ENCODE peak calls at places on chromosomes 5 and 9, in nine cellular contexts. One of them, this sample, is unnamed. For H3K4me1, the result is how much of the 10 kb centered on the place peaks cover.

GRCh38 chr9:1837453-1838084 is 177.6 kb upstream of the SMARCA2 start:
- DNase-seq in right cardiac atrium: peak
- DNase-seq in heart right ventricle: no peak
- DNase-seq in A549: peak
- DNase-seq in lower lobe of right lung: no peak
- DNase-seq in psoas muscle: no peak
- DNase-seq in suprapubic skin: no peak
- DNase-seq in SK-N-SH: peak
- DNase-seq in naive thymus-derived CD4-positive, alpha-beta T cell: no peak
- DNase-seq in this sample: peak

GRCh38 chr5:149675467-149676201 is 54.5 kb upstream of the PPARGC1B start:
- DNase-seq in psoas muscle: no peak
- DNase-seq in lower lobe of right lung: peak
- DNase-seq in naive thymus-derived CD4-positive, alpha-beta T cell: no peak
- DNase-seq in SK-N-SH: no peak
- DNase-seq in right cardiac atrium: peak
- DNase-seq in suprapubic skin: no peak
- DNase-seq in A549: no peak
- DNase-seq in heart right ventricle: peak
- DNase-seq in this sample: no peak

GRCh38 chr9:16461851-16462250 is 408.6 kb downstream of the BNC2 start:
- DNase-seq in SK-N-SH: no peak
- DNase-seq in heart right ventricle: no peak
- DNase-seq in psoas muscle: no peak
- DNase-seq in A549: no peak
- DNase-seq in right cardiac atrium: no peak
- DNase-seq in suprapubic skin: no peak
- DNase-seq in naive thymus-derived CD4-positive, alpha-beta T cell: no peak
- DNase-seq in lower lobe of right lung: no peak
- DNase-seq in this sample: no peak

GRCh38 chr5:127810014-127810413 is 106.8 kb downstream of the CCDC192 start:
- DNase-seq in psoas muscle: no peak
- DNase-seq in right cardiac atrium: no peak
- DNase-seq in naive thymus-derived CD4-positive, alpha-beta T cell: no peak
- DNase-seq in lower lobe of right lung: no peak
- DNase-seq in A549: no peak
- DNase-seq in suprapubic skin: no peak
- DNase-seq in SK-N-SH: no peak
- DNase-seq in heart right ventricle: no peak
- DNase-seq in this sample: no peak

GRCh38 chr5:55063220-55063863 is 39.1 kb upstream of the GZMA start:
- DNase-seq in lower lobe of right lung: no peak
- DNase-seq in psoas muscle: no peak
- DNase-seq in heart right ventricle: no peak
- DNase-seq in right cardiac atrium: no peak
- DNase-seq in naive thymus-derived CD4-positive, alpha-beta T cell: no peak
- DNase-seq in A549: no peak
- DNase-seq in suprapubic skin: no peak
- DNase-seq in SK-N-SH: no peak
- DNase-seq in this sample: no peak

GRCh38 chr5:29001666-29002065 is 1963.3 kb upstream of the CDH9 start:
- DNase-seq in SK-N-SH: no peak
- DNase-seq in psoas muscle: no peak
- DNase-seq in heart right ventricle: no peak
- DNase-seq in right cardiac atrium: no peak
- DNase-seq in naive thymus-derived CD4-positive, alpha-beta T cell: no peak
- DNase-seq in lower lobe of right lung: no peak
- DNase-seq in suprapubic skin: no peak
- DNase-seq in A549: peak
- DNase-seq in this sample: no peak

GRCh38 chr9:28135571-28135970 is 562.3 kb upstream of the C9orf72 start:
- DNase-seq in heart right ventricle: no peak
- DNase-seq in lower lobe of right lung: no peak
- DNase-seq in naive thymus-derived CD4-positive, alpha-beta T cell: no peak
- DNase-seq in A549: no peak
- DNase-seq in right cardiac atrium: no peak
- DNase-seq in psoas muscle: no peak
- DNase-seq in SK-N-SH: no peak
- DNase-seq in suprapubic skin: no peak
- DNase-seq in this sample: no peak

GRCh38 chr5:109951758-109952157 is 262.0 kb downstream of the MAN2A1 start:
- DNase-seq in lower lobe of right lung: no peak
- DNase-seq in right cardiac atrium: no peak
- DNase-seq in psoas muscle: no peak
- DNase-seq in heart right ventricle: no peak
- DNase-seq in suprapubic skin: no peak
- DNase-seq in A549: no peak
- DNase-seq in SK-N-SH: no peak
- DNase-seq in naive thymus-derived CD4-positive, alpha-beta T cell: no peak
- DNase-seq in this sample: no peak

GRCh38 chr5:127294829-127295228 is 4.2 kb downstream of the MEGF10 start:
- DNase-seq in A549: no peak
- DNase-seq in SK-N-SH: no peak
- DNase-seq in psoas muscle: no peak
- DNase-seq in lower lobe of right lung: no peak
- DNase-seq in heart right ventricle: no peak
- DNase-seq in naive thymus-derived CD4-positive, alpha-beta T cell: no peak
- DNase-seq in right cardiac atrium: no peak
- DNase-seq in suprapubic skin: no peak
- DNase-seq in this sample: no peak

GRCh38 chr5:93079046-93079445 is 502.0 kb downstream of the NR2F1-AS1 start:
- DNase-seq in lower lobe of right lung: no peak
- DNase-seq in suprapubic skin: no peak
- DNase-seq in psoas muscle: no peak
- DNase-seq in right cardiac atrium: no peak
- DNase-seq in A549: no peak
- DNase-seq in heart right ventricle: no peak
- DNase-seq in naive thymus-derived CD4-positive, alpha-beta T cell: no peak
- DNase-seq in SK-N-SH: no peak
- DNase-seq in this sample: no peak
- H3K27ac ChIP-seq in lower lobe of right lung: no peak
- H3K27ac ChIP-seq in suprapubic skin: no peak
- H3K27ac ChIP-seq in psoas muscle: peak
- H3K27ac ChIP-seq in right cardiac atrium: peak
- H3K27ac ChIP-seq in A549: peak
- H3K27ac ChIP-seq in heart right ventricle: no peak
- H3K27ac ChIP-seq in naive thymus-derived CD4-positive, alpha-beta T cell: no peak
- H3K27ac ChIP-seq in SK-N-SH: peak
- H3K27ac ChIP-seq in this sample: no peak

GRCh38 chr9:36152741-36153438 is 16.3 kb upstream of the CCIN start:
- DNase-seq in lower lobe of right lung: no peak
- DNase-seq in right cardiac atrium: peak
- DNase-seq in psoas muscle: no peak
- DNase-seq in A549: no peak
- DNase-seq in naive thymus-derived CD4-positive, alpha-beta T cell: no peak
- DNase-seq in suprapubic skin: no peak
- DNase-seq in SK-N-SH: no peak
- DNase-seq in heart right ventricle: no peak
- DNase-seq in this sample: no peak

GRCh38 chr9:36149197-36149596 is 12.7 kb downstream of the GLIPR2 start:
- DNase-seq in heart right ventricle: no peak
- DNase-seq in psoas muscle: no peak
- DNase-seq in lower lobe of right lung: no peak
- DNase-seq in naive thymus-derived CD4-positive, alpha-beta T cell: no peak
- DNase-seq in right cardiac atrium: peak
- DNase-seq in A549: no peak
- DNase-seq in SK-N-SH: peak
- DNase-seq in suprapubic skin: no peak
- DNase-seq in this sample: peak

GRCh38 chr9:36148652-36149051 is 12.1 kb downstream of the GLIPR2 start:
- DNase-seq in suprapubic skin: peak
- DNase-seq in right cardiac atrium: peak
- DNase-seq in A549: peak
- DNase-seq in SK-N-SH: peak
- DNase-seq in naive thymus-derived CD4-positive, alpha-beta T cell: no peak
- DNase-seq in lower lobe of right lung: peak
- DNase-seq in psoas muscle: peak
- DNase-seq in heart right ventricle: peak
- DNase-seq in this sample: peak

GRCh38 chr9:36151306-36152210 is 15.0 kb downstream of the GLIPR2 start:
- DNase-seq in A549: no peak
- DNase-seq in right cardiac atrium: peak
- DNase-seq in suprapubic skin: no peak
- DNase-seq in lower lobe of right lung: peak
- DNase-seq in naive thymus-derived CD4-positive, alpha-beta T cell: peak
- DNase-seq in psoas muscle: peak
- DNase-seq in SK-N-SH: no peak
- DNase-seq in heart right ventricle: peak
- DNase-seq in this sample: peak

GRCh38 chr9:36150529-36151305 is 14.2 kb downstream of the GLIPR2 start:
- DNase-seq in heart right ventricle: no peak
- DNase-seq in lower lobe of right lung: no peak
- DNase-seq in psoas muscle: peak
- DNase-seq in naive thymus-derived CD4-positive, alpha-beta T cell: no peak
- DNase-seq in A549: no peak
- DNase-seq in suprapubic skin: no peak
- DNase-seq in right cardiac atrium: no peak
- DNase-seq in SK-N-SH: no peak
- DNase-seq in this sample: no peak
- H3K4me1 ChIP-seq in heart right ventricle: half or more
- H3K4me1 ChIP-seq in lower lobe of right lung: half or more
- H3K4me1 ChIP-seq in psoas muscle: under half
- H3K4me1 ChIP-seq in naive thymus-derived CD4-positive, alpha-beta T cell: half or more
- H3K4me1 ChIP-seq in A549: under half
- H3K4me1 ChIP-seq in suprapubic skin: under half
- H3K4me1 ChIP-seq in right cardiac atrium: under half
- H3K4me1 ChIP-seq in SK-N-SH: half or more
- H3K4me1 ChIP-seq in this sample: under half

GRCh38 chr5:1333986-1334385 is 10.9 kb downstream of the CLPTM1L start:
- DNase-seq in A549: no peak
- DNase-seq in suprapubic skin: no peak
- DNase-seq in lower lobe of right lung: no peak
- DNase-seq in heart right ventricle: no peak
- DNase-seq in naive thymus-derived CD4-positive, alpha-beta T cell: no peak
- DNase-seq in right cardiac atrium: peak
- DNase-seq in SK-N-SH: no peak
- DNase-seq in psoas muscle: peak
- DNase-seq in this sample: no peak

GRCh38 chr5:1332461-1333001 is 12.4 kb downstream of the CLPTM1L start:
- DNase-seq in A549: peak
- DNase-seq in SK-N-SH: no peak
- DNase-seq in psoas muscle: no peak
- DNase-seq in right cardiac atrium: peak
- DNase-seq in naive thymus-derived CD4-positive, alpha-beta T cell: no peak
- DNase-seq in suprapubic skin: no peak
- DNase-seq in lower lobe of right lung: no peak
- DNase-seq in heart right ventricle: no peak
- DNase-seq in this sample: peak

GRCh38 chr5:1330847-1331831 is 13.8 kb downstream of the CLPTM1L start:
- DNase-seq in heart right ventricle: no peak
- DNase-seq in lower lobe of right lung: no peak
- DNase-seq in right cardiac atrium: peak
- DNase-seq in psoas muscle: peak
- DNase-seq in naive thymus-derived CD4-positive, alpha-beta T cell: no peak
- DNase-seq in SK-N-SH: no peak
- DNase-seq in A549: no peak
- DNase-seq in suprapubic skin: peak
- DNase-seq in this sample: no peak

GRCh38 chr5:1330146-1330846 is 14.6 kb downstream of the CLPTM1L start:
- DNase-seq in A549: no peak
- DNase-seq in SK-N-SH: no peak
- DNase-seq in psoas muscle: no peak
- DNase-seq in naive thymus-derived CD4-positive, alpha-beta T cell: no peak
- DNase-seq in heart right ventricle: no peak
- DNase-seq in right cardiac atrium: peak
- DNase-seq in suprapubic skin: peak
- DNase-seq in lower lobe of right lung: peak
- DNase-seq in this sample: no peak

GRCh38 chr5:1331861-1332405 is 13.0 kb downstream of the CLPTM1L start:
- DNase-seq in suprapubic skin: no peak
- DNase-seq in A549: no peak
- DNase-seq in naive thymus-derived CD4-positive, alpha-beta T cell: no peak
- DNase-seq in psoas muscle: peak
- DNase-seq in SK-N-SH: no peak
- DNase-seq in lower lobe of right lung: no peak
- DNase-seq in heart right ventricle: no peak
- DNase-seq in right cardiac atrium: peak
- DNase-seq in this sample: no peak
- H3K27ac ChIP-seq in suprapubic skin: peak
- H3K27ac ChIP-seq in A549: no peak
- H3K27ac ChIP-seq in naive thymus-derived CD4-positive, alpha-beta T cell: no peak
- H3K27ac ChIP-seq in psoas muscle: no peak
- H3K27ac ChIP-seq in SK-N-SH: no peak
- H3K27ac ChIP-seq in lower lobe of right lung: peak
- H3K27ac ChIP-seq in heart right ventricle: no peak
- H3K27ac ChIP-seq in right cardiac atrium: no peak
- H3K27ac ChIP-seq in this sample: peak

GRCh38 chr9:20988061-20988460 is 43.4 kb downstream of the HACD4 start:
- DNase-seq in psoas muscle: no peak
- DNase-seq in A549: no peak
- DNase-seq in right cardiac atrium: no peak
- DNase-seq in suprapubic skin: no peak
- DNase-seq in SK-N-SH: no peak
- DNase-seq in naive thymus-derived CD4-positive, alpha-beta T cell: no peak
- DNase-seq in lower lobe of right lung: no peak
- DNase-seq in heart right ventricle: no peak
- DNase-seq in this sample: no peak

GRCh38 chr9:20988916-20989315 is 42.5 kb downstream of the HACD4 start:
- DNase-seq in A549: no peak
- DNase-seq in right cardiac atrium: no peak
- DNase-seq in naive thymus-derived CD4-positive, alpha-beta T cell: no peak
- DNase-seq in lower lobe of right lung: no peak
- DNase-seq in psoas muscle: no peak
- DNase-seq in heart right ventricle: no peak
- DNase-seq in suprapubic skin: no peak
- DNase-seq in SK-N-SH: no peak
- DNase-seq in this sample: no peak

GRCh38 chr9:20984471-20984870 is 47.0 kb downstream of the HACD4 start:
- DNase-seq in right cardiac atrium: no peak
- DNase-seq in naive thymus-derived CD4-positive, alpha-beta T cell: no peak
- DNase-seq in suprapubic skin: no peak
- DNase-seq in lower lobe of right lung: no peak
- DNase-seq in heart right ventricle: no peak
- DNase-seq in psoas muscle: no peak
- DNase-seq in SK-N-SH: no peak
- DNase-seq in A549: no peak
- DNase-seq in this sample: no peak

GRCh38 chr9:20987521-20987920 is 43.9 kb downstream of the HACD4 start:
- DNase-seq in psoas muscle: no peak
- DNase-seq in suprapubic skin: no peak
- DNase-seq in A549: no peak
- DNase-seq in heart right ventricle: no peak
- DNase-seq in lower lobe of right lung: no peak
- DNase-seq in right cardiac atrium: no peak
- DNase-seq in naive thymus-derived CD4-positive, alpha-beta T cell: no peak
- DNase-seq in SK-N-SH: no peak
- DNase-seq in this sample: no peak

GRCh38 chr9:20985851-20986600 is 45.4 kb downstream of the HACD4 start:
- DNase-seq in A549: no peak
- DNase-seq in suprapubic skin: no peak
- DNase-seq in SK-N-SH: no peak
- DNase-seq in lower lobe of right lung: no peak
- DNase-seq in naive thymus-derived CD4-positive, alpha-beta T cell: no peak
- DNase-seq in right cardiac atrium: no peak
- DNase-seq in psoas muscle: no peak
- DNase-seq in heart right ventricle: no peak
- DNase-seq in this sample: no peak
- H3K4me1 ChIP-seq in A549: under half
- H3K4me1 ChIP-seq in suprapubic skin: under half
- H3K4me1 ChIP-seq in SK-N-SH: under half
- H3K4me1 ChIP-seq in lower lobe of right lung: under half
- H3K4me1 ChIP-seq in naive thymus-derived CD4-positive, alpha-beta T cell: under half
- H3K4me1 ChIP-seq in right cardiac atrium: under half
- H3K4me1 ChIP-seq in psoas muscle: under half
- H3K4me1 ChIP-seq in heart right ventricle: under half
- H3K4me1 ChIP-seq in this sample: under half

This sample was measured in cardiac muscle cell.